ENCODE peak calls at places on chromosome 15, in five cellular contexts. Z, X, W, V and T are unnamed samples.

GRCh38 chr15:70605606-70606410 is 157.6 kb downstream of the UACA start:
- DNase-seq in Z (no peak), X (peak; percentile 95), W (no peak), V (peak; percentile 30), T (no peak)

GRCh38 chr15:77305953-77306352 is 114.0 kb downstream of the PEAK1 start:
- DNase-seq in Z (no peak), X (no peak), W (no peak), V (no peak), T (no peak)

GRCh38 chr15:58486564-58486963 is 54.8 kb downstream of the LIPC start:
- DNase-seq in Z (no peak), X (no peak), W (no peak), V (no peak), T (no peak)

GRCh38 chr15:70047386-70048195 is 50.1 kb downstream of the TLE3 start:
- DNase-seq in Z (no peak), X (no peak), W (no peak), V (no peak), T (no peak)

GRCh38 chr15:32818758-32819405 is 101.1 kb downstream of the GREM1 start:
- DNase-seq in Z (no peak), X (no peak), W (no peak), V (no peak), T (no peak)

GRCh38 chr15:93070901-93071300 is 18.1 kb downstream of the RGMA start:
- DNase-seq in Z (no peak), X (no peak), W (no peak), V (no peak), T (no peak)

GRCh38 chr15:93028111-93028631 is 60.8 kb downstream of the RGMA start:
- DNase-seq in Z (no peak), X (no peak), W (no peak), V (peak; percentile 59), T (no peak)

GRCh38 chr15:73051811-73052678 is at the start of gene NEO1:
- DNase-seq in Z (no peak), X (peak; percentile 93), W (peak; percentile 78), V (peak; percentile 74), T (peak; percentile 78)

GRCh38 chr15:98774756-98775497 is 126.6 kb downstream of the IGF1R start:
- DNase-seq in Z (peak; percentile 46), X (no peak), W (peak; percentile 94), V (no peak), T (no peak)

GRCh38 chr15:66964111-66964738 is 101.2 kb upstream of the SMAD3 start:
- DNase-seq in Z (no peak), X (no peak), W (no peak), V (no peak), T (no peak)

GRCh38 chr15:39833515-39833981 is 50.9 kb upstream of the FSIP1 start:
- DNase-seq in Z (no peak), X (peak; percentile 60), W (peak; percentile 25), V (no peak), T (no peak)

GRCh38 chr15:84929795-84930371 is 45.4 kb downstream of the SLC28A1 start:
- DNase-seq in Z (peak; percentile 86), X (no peak), W (peak; percentile 98), V (no peak), T (no peak)

GRCh38 chr15:35439291-35439690 is 106.7 kb downstream of the DPH6 start:
- DNase-seq in Z (no peak), X (no peak), W (no peak), V (no peak), T (no peak)

GRCh38 chr15:38168472-38169057 is 84.1 kb upstream of the SPRED1 start:
- DNase-seq in Z (no peak), X (no peak), W (no peak), V (no peak), T (no peak)

GRCh38 chr15:59685737-59686297 is 3.3 kb downstream of the BNIP2 start:
- DNase-seq in Z (no peak), X (no peak), W (peak; percentile 12), V (no peak), T (no peak)

GRCh38 chr15:52658955-52659354 is 20.2 kb downstream of the ATOSA start:
- DNase-seq in Z (no peak), X (no peak), W (peak; percentile 47), V (no peak), T (peak; percentile 33)

GRCh38 chr15:67296188-67296587 is 41.6 kb downstream of the IQCH start:
- DNase-seq in Z (no peak), X (no peak), W (no peak), V (no peak), T (no peak)

GRCh38 chr15:61794276-61794675 is 266.0 kb downstream of the VPS13C start:
- DNase-seq in Z (no peak), X (no peak), W (peak; percentile 16), V (no peak), T (no peak)

GRCh38 chr15:25684521-25685215 is 178.5 kb downstream of the ATP10A start:
- DNase-seq in Z (no peak), X (no peak), W (no peak), V (peak; percentile 87), T (no peak)

GRCh38 chr15:77440378-77440999 is 19.8 kb downstream of the HMG20A start:
- DNase-seq in Z (no peak), X (no peak), W (peak; percentile 44), V (no peak), T (no peak)

GRCh38 chr15:66901336-66902100 is 163.9 kb upstream of the SMAD3 start:
- DNase-seq in Z (no peak), X (no peak), W (no peak), V (no peak), T (no peak)

GRCh38 chr15:69595009-69595825 is 142.6 kb downstream of the RPLP1 start:
- DNase-seq in Z (no peak), X (no peak), W (no peak), V (peak; percentile 64), T (no peak)

GRCh38 chr15:71780349-71780976 is 29.9 kb upstream of the NR2E3 start:
- DNase-seq in Z (no peak), X (no peak), W (peak; percentile 23), V (peak; percentile 55), T (peak; percentile 33)

GRCh38 chr15:46039703-46040102 is 404.9 kb downstream of the SQOR start:
- DNase-seq in Z (no peak), X (no peak), W (no peak), V (no peak), T (no peak)

GRCh38 chr15:80887148-80887547 is 102.5 kb downstream of the MESD start:
- DNase-seq in Z (no peak), X (no peak), W (no peak), V (no peak), T (no peak)

GRCh38 chr15:74790080-74790916 is 8.4 kb downstream of the CSK start:
- DNase-seq in Z (no peak), X (no peak), W (no peak), V (peak; percentile 75), T (no peak)

GRCh38 chr15:86570738-86571137 is 491.1 kb downstream of the AGBL1 start:
- DNase-seq in Z (no peak), X (no peak), W (no peak), V (no peak), T (no peak)

GRCh38 chr15:29570931-29571727 is 251.1 kb downstream of the TJP1 start:
- DNase-seq in Z (no peak), X (peak; percentile 47), W (peak; percentile 27), V (no peak), T (no peak)
- H3K27me3 ChIP-seq in Z (peaks cover 40% of the 10 kb centered on the region), X (peaks cover 81% of the 10 kb centered on the region), W (peaks cover 30% of the 10 kb centered on the region), V (no peaks in the 10 kb centered on the region), T (no peaks in the 10 kb centered on the region)

GRCh38 chr15:41584636-41585139 is 25.7 kb downstream of the TYRO3 start:
- DNase-seq in Z (no peak), X (no peak), W (no peak), V (no peak), T (no peak)
- H3K4me3 ChIP-seq in Z (no peak overlapping the region), X (peak overlapping the region; percentile 61), W (no peak overlapping the region), V (peak overlapping the region; percentile 55), T (no peak overlapping the region)

DNA sequence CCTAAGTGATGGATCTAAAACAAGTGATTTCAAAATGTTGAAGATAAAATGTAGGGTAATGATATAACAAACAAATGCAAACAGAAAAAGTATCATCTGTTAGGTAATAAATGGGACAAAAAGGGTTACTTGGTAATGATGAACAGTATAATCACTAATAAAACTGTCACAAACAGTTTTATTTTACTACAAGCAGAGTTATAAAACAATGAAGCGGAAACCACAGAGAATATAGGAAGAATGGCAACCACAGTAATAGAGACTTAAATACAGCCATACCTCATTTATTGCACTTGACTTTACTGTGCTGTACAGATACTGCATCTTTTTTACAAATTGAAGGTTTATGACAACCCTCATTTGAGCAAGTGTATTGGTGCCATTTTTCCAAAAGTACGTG is 52.8 kb downstream of the HERC1 start:
- DNase-seq in Z (no peak), X (no peak), W (no peak), V (no peak), T (no peak)
- H3K4me1 ChIP-seq in Z (no peaks in the 10 kb centered on the region), X (peaks cover 4% of the 10 kb centered on the region), W (no peaks in the 10 kb centered on the region), V (peaks cover 13% of the 10 kb centered on the region), T (peaks cover 4% of the 10 kb centered on the region)

GRCh38 chr15:89365457-89366055 is 30.9 kb upstream of the POLG start:
- DNase-seq in Z (no peak), X (no peak), W (no peak), V (no peak), T (no peak)
- H3K27me3 ChIP-seq in Z (peaks cover 100% of the 10 kb centered on the region), X (peaks cover 100% of the 10 kb centered on the region), W (peaks cover 83% of the 10 kb centered on the region), V (peaks cover 56% of the 10 kb centered on the region), T (peaks cover 64% of the 10 kb centered on the region)

GRCh38 chr15:31347067-31347975 is 20.7 kb downstream of the KLF13 start:
- DNase-seq in Z (no peak), X (no peak), W (no peak), V (no peak), T (peak; percentile 92)

GRCh38 chr15:31344824-31345605 is 18.4 kb downstream of the KLF13 start:
- DNase-seq in Z (no peak), X (no peak), W (no peak), V (no peak), T (no peak)

GRCh38 chr15:31347981-31348803 is 21.6 kb downstream of the KLF13 start:
- DNase-seq in Z (no peak), X (no peak), W (no peak), V (no peak), T (peak; percentile 44)

GRCh38 chr15:31345606-31346366 is 19.2 kb downstream of the KLF13 start:
- DNase-seq in Z (no peak), X (no peak), W (no peak), V (no peak), T (peak; percentile 53)

GRCh38 chr15:31346367-31347066 is 19.9 kb downstream of the KLF13 start:
- DNase-seq in Z (no peak), X (no peak), W (no peak), V (no peak), T (no peak)
- H3K4me3 ChIP-seq in Z (no peak overlapping the region), X (no peak overlapping the region), W (no peak overlapping the region), V (no peak overlapping the region), T (peak overlapping the region; percentile 76)

GRCh38 chr15:96466548-96466947 is 136.0 kb downstream of the NR2F2 start:
- DNase-seq in Z (no peak), X (no peak), W (no peak), V (no peak), T (no peak)
- H3K4me1 ChIP-seq in Z (no peaks in the 10 kb centered on the region), X (no peaks in the 10 kb centered on the region), W (no peaks in the 10 kb centered on the region), V (no peaks in the 10 kb centered on the region), T (no peaks in the 10 kb centered on the region)

DNA sequence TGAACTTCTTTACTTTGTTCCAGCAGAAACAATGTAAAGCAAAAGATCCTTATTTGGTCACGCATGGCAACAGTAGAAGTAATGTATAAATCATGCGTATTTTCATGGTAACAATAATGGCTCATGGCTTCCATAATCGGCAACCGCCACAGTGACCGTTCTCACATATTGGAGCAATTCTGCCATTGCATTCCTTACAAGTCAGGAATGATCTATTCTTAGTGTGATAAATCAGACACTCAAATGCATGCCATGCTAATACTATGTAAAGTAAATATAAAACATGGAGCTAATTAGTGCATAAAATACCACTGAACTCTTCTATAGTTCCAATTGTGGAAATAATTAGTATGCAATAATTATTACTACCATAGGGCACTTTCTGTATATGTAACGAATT is 13.5 kb upstream of the CERS3 start:
- DNase-seq in Z (no peak), X (no peak), W (no peak), V (no peak), T (no peak)
- H3K27me3 ChIP-seq in Z (no peaks in the 10 kb centered on the region), X (peaks cover 51% of the 10 kb centered on the region), W (no peaks in the 10 kb centered on the region), V (no peaks in the 10 kb centered on the region), T (no peaks in the 10 kb centered on the region)